ENCODE peak calls at places on chromosomes 16 and 17, in ten cellular contexts. Z is suprapubic skin, F is cardiac muscle cell, T is thoracic aorta, L is right cardiac atrium, S is SK-N-MC, O is HCT116, D is AG04450, K is left ventricle myocardium inferior, G is HAP-1. N is an unnamed sample.

GRCh38 chr17:4162366-4162765 is 19.4 kb downstream of the CYB5D2 start:
- DNase-seq in K (no peak), Z (no peak), F (no peak), O (no peak), T (no peak), L (no peak), S (no peak), G (no peak), D (no peak), N (no peak)

GRCh38 chr17:74325743-74326379 is at the start of gene KIF19:
- DNase-seq in K (peak; percentile 56), S (no peak), L (peak; percentile 62), F (peak; percentile 22), T (no peak), Z (no peak), O (no peak), G (peak; percentile 67), D (no peak), N (no peak)

GRCh38 chr16:27285676-27286196 is 17.2 kb upstream of the NSMCE1 start:
- DNase-seq in K (no peak), Z (no peak), O (no peak), T (no peak), F (peak; percentile 45), S (no peak), L (peak; percentile 45), G (no peak), D (no peak), N (no peak)

GRCh38 chr16:69566437-69567030 is 768 bp downstream of the NFAT5 start:
- DNase-seq in D (no peak), L (peak; percentile 75), T (no peak), G (peak; percentile 66), Z (no peak), O (no peak), K (peak; percentile 64), S (no peak), F (peak; percentile 75), N (peak; percentile 81)

GRCh38 chr16:17305694-17306093 is 165.1 kb downstream of the XYLT1 start:
- DNase-seq in S (no peak), F (no peak), Z (no peak), D (no peak), L (no peak), O (no peak), K (no peak), T (no peak), G (no peak), N (peak; percentile 9)

GRCh38 chr17:9928601-9929341 is 23.7 kb upstream of the RCVRN start:
- DNase-seq in S (no peak), K (no peak), G (peak; percentile 29), D (peak; percentile 63), F (peak; percentile 86), T (no peak), L (no peak), Z (no peak), O (peak; percentile 66), N (peak; percentile 67)

GRCh38 chr17:39195568-39196160 is 1.8 kb downstream of the CACNB1 start:
- DNase-seq in L (no peak), K (no peak), T (no peak), Z (peak; percentile 73), O (no peak), D (no peak), F (no peak), G (no peak), S (no peak), N (no peak)

GRCh38 chr17:67829331-67829730 is 4.0 kb downstream of the BPTF start:
- DNase-seq in K (no peak), Z (no peak), O (no peak), T (no peak), G (no peak), D (no peak), S (no peak), F (no peak), L (no peak), N (no peak)

GRCh38 chr17:76826290-76827138 is 41.7 kb upstream of the MGAT5B start:
- DNase-seq in K (no peak), T (no peak), O (no peak), F (no peak), S (no peak), G (no peak), D (no peak), L (no peak), Z (no peak), N (no peak)

GRCh38 chr17:14792751-14793150 is 472.4 kb downstream of the PMP22 start:
- DNase-seq in T (no peak), S (no peak), D (no peak), O (no peak), F (peak; percentile 27), K (no peak), L (no peak), Z (no peak), G (no peak), N (no peak)

GRCh38 chr17:79612468-79613194 is 1.8 kb upstream of the RBFOX3 start:
- DNase-seq in L (no peak), S (no peak), Z (no peak), D (no peak), F (peak; percentile 35), G (peak; percentile 83), O (peak; percentile 63), K (no peak), T (no peak), N (peak; percentile 76)

GRCh38 chr17:7626956-7627249 is 718 bp downstream of the SAT2 start:
- DNase-seq in F (no peak), O (no peak), G (no peak), L (no peak), D (no peak), Z (no peak), T (no peak), S (no peak), K (no peak), N (no peak)

GRCh38 chr17:4944163-4944553 is 4.1 kb downstream of the RNF167 start:
- DNase-seq in G (no peak), T (no peak), K (no peak), S (no peak), Z (no peak), O (no peak), D (no peak), F (no peak), L (no peak), N (no peak)

DNA sequence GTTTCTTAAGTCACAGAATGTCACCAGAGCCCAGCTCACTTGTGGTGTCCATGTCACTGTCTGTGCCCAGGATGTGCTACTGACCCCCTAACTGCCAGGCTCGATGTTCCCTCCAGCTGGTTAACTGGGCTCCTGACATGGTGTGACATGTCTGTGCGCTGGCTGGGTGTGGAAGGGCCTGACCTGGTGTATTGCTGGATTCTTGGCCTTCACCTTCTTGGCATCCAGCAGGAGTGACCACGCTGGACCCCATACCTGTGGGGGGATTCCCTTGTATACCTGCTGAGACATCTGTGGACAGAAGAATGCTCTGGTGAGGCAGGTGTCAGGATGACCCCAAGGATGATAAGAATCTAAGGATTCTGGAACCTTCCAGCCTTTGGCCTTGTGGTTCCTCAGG is 1690.1 kb downstream of the TP53TG3F start:
- DNase-seq in K (no peak), L (no peak), G (no peak), D (no peak), Z (no peak), F (no peak), S (no peak), T (no peak), O (no peak), N (no peak)
- H3K9me3 ChIP-seq in K (peaks cover 10% of the 10 kb centered on the region), L (no peaks in the 10 kb centered on the region), G (no peaks in the 10 kb centered on the region), D (peaks cover 85% of the 10 kb centered on the region), Z (peaks cover 18% of the 10 kb centered on the region), F (no peaks in the 10 kb centered on the region), S (no peaks in the 10 kb centered on the region), T (no peaks in the 10 kb centered on the region), O (peaks cover 22% of the 10 kb centered on the region), N (peaks cover 10% of the 10 kb centered on the region)

DNA sequence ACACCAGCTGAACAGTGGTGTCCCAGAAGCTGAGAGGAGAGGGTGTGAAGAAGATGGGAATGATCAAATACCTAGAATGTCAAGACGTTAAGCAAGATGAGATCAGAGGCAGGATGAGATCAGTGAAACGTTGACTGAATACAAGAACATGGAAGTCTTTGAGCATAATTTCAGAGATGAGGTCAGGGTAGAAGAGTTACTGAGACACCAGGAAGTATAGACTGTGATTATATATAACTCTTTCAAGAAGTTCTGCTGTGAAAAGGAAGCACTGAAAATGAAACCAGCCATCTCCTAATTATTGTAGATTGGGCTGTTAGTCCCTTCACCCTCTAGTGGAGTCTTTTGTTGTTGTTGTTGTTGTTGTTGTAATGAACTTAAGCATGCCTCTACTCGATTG is 9.1 kb downstream of the SHCBP1 start:
- DNase-seq in S (no peak), F (no peak), Z (no peak), L (no peak), T (no peak), O (no peak), K (no peak), D (no peak), G (no peak), N (no peak)
- H3K4me3 ChIP-seq in S (no peak overlapping the region), F (no peak overlapping the region), Z (no peak overlapping the region), L (no peak overlapping the region), T (no peak overlapping the region), O (no peak overlapping the region), K (no peak overlapping the region), D (no peak overlapping the region), G (no peak overlapping the region), N (no peak overlapping the region)

DNA sequence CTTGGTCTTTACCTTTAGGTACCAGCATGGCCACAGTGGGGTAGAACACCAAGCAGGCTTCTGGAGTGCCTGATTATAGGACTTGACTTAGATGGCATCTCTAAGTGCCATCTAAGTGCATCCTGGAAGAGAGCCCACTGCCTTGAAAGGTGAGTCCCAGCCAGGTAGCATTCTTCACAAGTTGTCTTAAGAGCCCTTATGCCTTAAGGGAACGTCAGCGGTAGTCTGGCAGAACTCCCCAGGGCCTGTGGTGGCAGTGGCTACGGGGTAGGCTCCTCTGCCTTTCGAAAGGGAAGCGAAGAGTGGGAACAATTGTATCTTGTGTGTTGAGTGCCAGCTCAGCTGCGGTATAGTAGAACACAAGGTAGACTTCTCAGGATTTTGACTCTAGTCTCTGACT is 549.0 kb downstream of the HS3ST4 start:
- DNase-seq in L (no peak), F (no peak), D (no peak), K (no peak), Z (no peak), S (no peak), G (no peak), T (no peak), O (no peak), N (no peak)
- H3K9me3 ChIP-seq in L (no peaks in the 10 kb centered on the region), F (no peaks in the 10 kb centered on the region), D (peaks cover 16% of the 10 kb centered on the region), K (peaks cover 24% of the 10 kb centered on the region), Z (no peaks in the 10 kb centered on the region), S (peaks cover 3% of the 10 kb centered on the region), G (peaks cover 6% of the 10 kb centered on the region), T (no peaks in the 10 kb centered on the region), O (peaks cover 13% of the 10 kb centered on the region), N (no peaks in the 10 kb centered on the region)

DNA sequence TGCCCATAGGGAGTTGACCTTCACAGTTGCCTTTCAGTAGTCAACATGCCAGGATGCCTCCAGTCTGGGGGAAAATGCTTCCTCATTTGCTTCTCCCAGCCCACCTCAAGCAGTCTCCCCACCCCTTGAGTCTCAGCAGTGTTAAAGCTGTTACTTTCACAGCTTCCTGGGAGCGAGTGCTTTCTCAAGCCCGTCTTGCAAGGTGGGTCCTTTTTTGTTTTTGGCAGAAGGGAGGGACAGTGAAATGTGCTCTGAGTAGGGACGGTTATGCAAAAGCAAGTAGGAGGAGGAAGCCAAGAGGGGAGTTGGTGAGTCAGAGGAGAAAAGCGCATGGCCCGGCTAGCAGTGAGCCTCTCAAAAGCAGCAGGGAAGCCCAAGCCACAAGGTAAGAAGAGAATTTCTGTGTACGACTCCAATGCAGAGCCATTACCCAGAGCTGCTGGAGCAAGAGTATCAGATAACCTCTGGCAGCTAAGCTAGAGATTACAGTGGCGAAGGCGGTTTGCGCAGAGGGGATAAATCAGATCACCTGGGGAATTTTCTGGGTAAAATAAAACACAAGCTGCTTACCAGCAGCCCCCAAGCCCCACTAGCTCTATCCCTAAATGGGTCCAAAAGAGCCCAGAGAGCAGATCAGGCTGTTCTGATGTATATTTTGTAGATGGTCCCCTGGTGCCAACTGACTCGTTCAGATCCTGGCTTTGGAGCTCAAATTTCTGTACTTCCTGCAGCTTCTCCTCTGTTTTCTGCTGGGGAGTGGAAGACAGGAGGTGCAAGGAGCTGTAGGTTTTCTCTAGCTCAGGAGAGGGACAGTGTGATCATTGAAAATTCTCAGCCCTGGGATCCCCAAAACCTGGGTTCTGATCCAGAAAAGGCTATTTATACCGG is at the start of gene CHST4:
- DNase-seq in D (peak; percentile 27), S (no peak), F (peak; percentile 74), O (no peak), G (no peak), T (no peak), L (no peak), K (no peak), Z (no peak), N (no peak)
- H3K4me3 ChIP-seq in D (no peak within 1 kb of the TSS), S (no peak within 1 kb of the TSS), F (no peak within 1 kb of the TSS), O (peak within 1 kb of the TSS; percentile 39), G (no peak within 1 kb of the TSS), T (no peak within 1 kb of the TSS), L (no peak within 1 kb of the TSS), K (no peak within 1 kb of the TSS), Z (no peak within 1 kb of the TSS), N (no peak within 1 kb of the TSS)